ENCODE peak calls at places on chromosome 7, in ten cellular contexts. E is breast epithelium, Q is coronary artery, R is osteocyte, U is tibial artery, C is osteoblast, T is lower lobe of right lung, K is neural crest cell, P is endothelial cell, O is endothelial cell of umbilical vein. Y is an unnamed sample.

GRCh38 chr7:2126621-2127020 is 106.1 kb downstream of the MAD1L1 start:
- DNase-seq in E (no peak), Q (no peak), R (no peak), U (no peak), C (no peak), T (no peak), K (no peak), P (no peak), O (no peak), Y (no peak)

GRCh38 chr7:2971914-2972530 is 71.6 kb downstream of the CARD11 start:
- DNase-seq in E (peak), Q (peak), R (peak), U (no peak), C (no peak), T (no peak), K (no peak), P (no peak), O (no peak), Y (no peak)

GRCh38 chr7:70571403-70571911 is 560.5 kb upstream of the GALNT17 start:
- DNase-seq in E (no peak), Q (no peak), R (no peak), U (no peak), C (no peak), T (no peak), K (no peak), P (no peak), O (no peak), Y (no peak)

GRCh38 chr7:33529070-33529469 is 376.3 kb upstream of the BMPER start:
- DNase-seq in E (no peak), Q (no peak), R (no peak), U (no peak), C (no peak), T (no peak), K (no peak), P (no peak), O (no peak), Y (no peak)

GRCh38 chr7:100679927-100680588 is 6.5 kb downstream of the GNB2 start:
- DNase-seq in E (no peak), Q (no peak), R (no peak), U (peak), C (peak), T (no peak), K (no peak), P (no peak), O (no peak), Y (no peak)

GRCh38 chr7:136900005-136900404 is 31.6 kb downstream of the CHRM2 start:
- DNase-seq in E (no peak), Q (no peak), R (no peak), U (no peak), C (no peak), T (no peak), K (no peak), P (no peak), O (no peak), Y (no peak)

GRCh38 chr7:107691713-107692112 is 31.1 kb downstream of the SLC26A4 start:
- DNase-seq in E (no peak), Q (no peak), R (no peak), U (no peak), C (peak), T (no peak), K (no peak), P (no peak), O (peak), Y (no peak)

GRCh38 chr7:38311329-38311937 is 38.0 kb upstream of the TARP start:
- DNase-seq in E (no peak), Q (no peak), R (no peak), U (no peak), C (no peak), T (peak), K (no peak), P (no peak), O (no peak), Y (no peak)

GRCh38 chr7:141668853-141669252 is 33.1 kb downstream of the DENND11 start:
- DNase-seq in E (no peak), Q (no peak), R (no peak), U (no peak), C (no peak), T (no peak), K (no peak), P (no peak), O (no peak), Y (no peak)

GRCh38 chr7:14762552-14762951 is 140.0 kb downstream of the DGKB start:
- DNase-seq in E (no peak), Q (no peak), R (no peak), U (no peak), C (no peak), T (no peak), K (no peak), P (no peak), O (no peak), Y (no peak)

GRCh38 chr7:151795168-151795754 is 81.7 kb downstream of the PRKAG2 start:
- DNase-seq in E (no peak), Q (no peak), R (no peak), U (no peak), C (peak), T (no peak), K (no peak), P (no peak), O (no peak), Y (no peak)

GRCh38 chr7:74502216-74502891 is 48.6 kb downstream of the GTF2IRD1 start:
- DNase-seq in E (peak), Q (no peak), R (no peak), U (peak), C (peak), T (no peak), K (no peak), P (no peak), O (no peak), Y (no peak)

GRCh38 chr7:132639983-132640382 is 63.7 kb upstream of the PLXNA4 start:
- DNase-seq in E (no peak), Q (no peak), R (no peak), U (no peak), C (no peak), T (no peak), K (no peak), P (no peak), O (no peak), Y (no peak)

GRCh38 chr7:142745783-142746182 is 3.5 kb upstream of the PRSS1 start:
- DNase-seq in E (no peak), Q (no peak), R (no peak), U (no peak), C (no peak), T (no peak), K (no peak), P (no peak), O (no peak), Y (no peak)

GRCh38 chr7:142745091-142745635 is 4.1 kb upstream of the PRSS1 start:
- DNase-seq in E (no peak), Q (no peak), R (no peak), U (no peak), C (no peak), T (no peak), K (no peak), P (no peak), O (no peak), Y (no peak)

GRCh38 chr7:142739927-142740492 is 9.3 kb upstream of the PRSS1 start:
- DNase-seq in E (no peak), Q (no peak), R (no peak), U (no peak), C (no peak), T (no peak), K (no peak), P (no peak), O (no peak), Y (no peak)
- TF ChIP-seq CTCF in E (no peak), Q (no peak), R (no peak), U (no peak), C (no peak), T (no peak), K (no peak), P (no peak), O (no peak), Y (no peak)

GRCh38 chr7:19565602-19566001 is 143.2 kb downstream of the POLR1F start:
- DNase-seq in E (no peak), Q (no peak), R (no peak), U (no peak), C (no peak), T (no peak), K (no peak), P (no peak), O (no peak), Y (no peak)
- TF ChIP-seq CTCF in E (no peak), Q (no peak), R (no peak), U (no peak), C (no peak), T (no peak), K (no peak), P (no peak), O (no peak), Y (no peak)

DNA sequence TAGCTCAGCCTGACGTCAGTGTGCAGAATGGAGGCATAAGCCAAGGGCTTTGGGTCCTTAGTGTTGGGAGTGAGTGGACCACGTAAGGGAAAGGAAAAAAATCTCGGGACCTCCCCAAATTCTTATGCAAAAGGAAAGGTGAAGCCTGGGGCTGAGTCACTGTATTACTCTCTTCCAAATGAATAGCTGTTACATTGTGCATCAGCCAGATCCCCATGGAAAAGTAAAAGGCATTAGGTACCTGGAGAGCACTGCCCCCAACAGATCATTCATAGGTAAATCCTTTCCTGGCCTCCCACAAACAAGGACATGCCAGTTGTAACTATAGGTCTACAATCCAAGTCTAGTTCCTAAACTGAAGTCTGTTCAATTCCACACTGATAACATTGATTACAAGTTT is 170.5 kb downstream of the C1GALT1 start:
- DNase-seq in E (no peak), Q (no peak), R (no peak), U (no peak), C (no peak), T (no peak), K (no peak), P (no peak), O (no peak), Y (no peak)
- TF ChIP-seq CTCF in E (no peak), Q (no peak), R (no peak), U (no peak), C (no peak), T (no peak), K (no peak), P (no peak), O (no peak), Y (no peak)

GRCh38 chr7:131218727-131219128 is 108.9 kb upstream of the MKLN1 start:
- DNase-seq in E (no peak), Q (no peak), R (peak), U (no peak), C (no peak), T (no peak), K (no peak), P (no peak), O (no peak), Y (no peak)
- TF ChIP-seq CTCF in E (no peak), Q (no peak), R (no peak), U (no peak), C (no peak), T (no peak), K (no peak), P (no peak), O (no peak), Y (no peak)

GRCh38 chr7:139359366-139360209 is at the start of gene LUC7L2:
- DNase-seq in E (peak), Q (peak), R (peak), U (peak), C (peak), T (peak), K (peak), P (peak), O (peak), Y (peak)
- TF ChIP-seq CTCF in E (peak), Q (no peak), R (no peak), U (no peak), C (no peak), T (no peak), K (no peak), P (no peak), O (no peak), Y (no peak)

Y was measured in mesothelial cell of epicardium.